ENCODE peak calls at places on chromosomes 4 and X, in eight cellular contexts. S is AG20443, U is heart left ventricle, C is hepatocyte, E is Karpas-422, B is myocyte, H is neural crest cell, A is Kasumi-1. L is an unnamed sample.

GRCh38 chr4:174259580-174259979 is 23.9 kb downstream of the FBXO8 start:
- DNase-seq in E (no peak), A (no peak), B (no peak), H (no peak), C (no peak), U (no peak), S (no peak), L (no peak)

GRCh38 chr4:86026720-86027119 is 333.1 kb downstream of the MAPK10 start:
- DNase-seq in E (no peak), C (no peak), A (no peak), U (no peak), H (no peak), B (no peak), S (no peak), L (no peak)

GRCh38 chr4:37383579-37384229 is 139.2 kb downstream of the NWD2 start:
- DNase-seq in C (peak), U (no peak), A (peak), S (peak), E (peak), B (peak), H (peak), L (peak)

GRCh38 chr4:15882675-15883086 is 55.9 kb downstream of the FGFBP1 start:
- DNase-seq in E (peak), C (peak), B (peak), H (peak), S (peak), A (peak), U (peak), L (peak)

GRCh38 chr4:122759639-122760310 is 27.3 kb downstream of the BBS12 start:
- DNase-seq in A (peak), C (no peak), E (no peak), B (no peak), U (no peak), S (no peak), H (no peak), L (no peak)

GRCh38 chr4:160546201-160546600 is 1443.3 kb downstream of the RAPGEF2 start:
- DNase-seq in U (no peak), H (no peak), B (no peak), E (no peak), S (no peak), A (no peak), C (no peak), L (no peak)

GRCh38 chr4:149292422-149293055 is 523.1 kb downstream of the IQCM start:
- DNase-seq in H (no peak), A (no peak), S (no peak), C (no peak), U (peak), E (no peak), B (peak), L (no peak)

GRCh38 chrX:86263526-86263925 is 115.3 kb downstream of the DACH2 start:
- DNase-seq in E (no peak), U (no peak), A (no peak), H (no peak), S (no peak), C (no peak), B (no peak), L (no peak)

GRCh38 chr4:161256172-161256571 is 907.6 kb downstream of the FSTL5 start:
- DNase-seq in A (no peak), C (no peak), U (no peak), E (no peak), S (no peak), B (no peak), H (no peak), L (no peak)

GRCh38 chr4:17152941-17153340 is 254.5 kb upstream of the LDB2 start:
- DNase-seq in B (no peak), H (no peak), E (no peak), U (no peak), C (no peak), A (no peak), S (no peak), L (no peak)

GRCh38 chr4:25767877-25768475 is 94.8 kb downstream of the SEL1L3 start:
- DNase-seq in E (peak), S (peak), H (peak), A (peak), C (peak), U (peak), B (peak), L (peak)

GRCh38 chrX:76657499-76657898 is 230.0 kb downstream of the MAGEE1 start:
- DNase-seq in U (no peak), B (no peak), C (no peak), E (no peak), A (no peak), S (no peak), H (no peak), L (no peak)

GRCh38 chrX:69503835-69504625 is at the start of gene NALF2:
- DNase-seq in U (peak), B (no peak), A (peak), S (peak), E (peak), C (peak), H (peak), L (peak)

GRCh38 chrX:39705299-39705698 is 392.5 kb downstream of the BCOR start:
- DNase-seq in A (peak), C (peak), E (no peak), U (peak), B (peak), H (no peak), S (peak), L (no peak)

GRCh38 chr4:140152015-140152703 is 1.8 kb downstream of the MAML3 start:
- DNase-seq in U (peak), H (peak), C (peak), S (peak), B (no peak), E (peak), A (peak), L (peak)

GRCh38 chrX:100802843-100803242 is 17.3 kb upstream of the CSTF2 start:
- DNase-seq in H (no peak), E (no peak), B (no peak), A (no peak), U (no peak), S (no peak), C (no peak), L (no peak)

GRCh38 chr4:15963001-15963451 is at the start of gene FGFBP2:
- DNase-seq in U (peak), E (peak), A (peak), H (peak), C (peak), B (peak), S (peak), L (peak)

GRCh38 chrX:45447995-45448394 is 247.3 kb upstream of the DIPK2B start:
- DNase-seq in B (no peak), C (no peak), E (no peak), U (no peak), S (no peak), H (no peak), A (no peak), L (no peak)

GRCh38 chrX:148632444-148632843 is 132.0 kb downstream of the AFF2 start:
- DNase-seq in C (no peak), B (no peak), A (no peak), H (no peak), S (no peak), U (no peak), E (no peak), L (no peak)

GRCh38 chr4:38314663-38315062 is 349.3 kb upstream of the KLF3 start:
- DNase-seq in U (no peak), S (no peak), C (no peak), B (no peak), A (no peak), E (no peak), H (no peak), L (no peak)

GRCh38 chr4:72828864-72829263 is 240.7 kb downstream of the COX18 start:
- DNase-seq in C (no peak), E (no peak), B (no peak), H (no peak), U (no peak), S (no peak), A (no peak), L (no peak)

GRCh38 chrX:119132961-119133360 is 5.3 kb upstream of the KIAA1210 start:
- DNase-seq in A (no peak), C (no peak), U (no peak), B (no peak), E (peak), H (no peak), S (no peak), L (no peak)

GRCh38 chrX:124346064-124346876 is at the start of gene SH2D1A:
- DNase-seq in H (no peak), B (no peak), E (no peak), A (no peak), C (no peak), U (no peak), S (no peak), L (no peak)

GRCh38 chrX:119391279-119391678 is 7.9 kb upstream of the SLC25A43 start:
- DNase-seq in B (peak), E (peak), C (no peak), A (no peak), H (no peak), U (no peak), S (peak), L (no peak)

GRCh38 chr4:99807666-99808065 is 9.0 kb upstream of the DAPP1 start:
- DNase-seq in H (no peak), U (no peak), S (no peak), B (no peak), E (peak), C (no peak), A (no peak), L (no peak)

GRCh38 chrX:123036401-123036800 is 147.7 kb upstream of the GRIA3 start:
- DNase-seq in H (no peak), E (no peak), B (no peak), S (no peak), U (no peak), C (no peak), A (no peak), L (no peak)

GRCh38 chrX:150581093-150581775 is 12.8 kb downstream of the MTM1 start:
- DNase-seq in U (no peak), S (peak), H (no peak), C (no peak), A (no peak), E (no peak), B (peak), L (no peak)

GRCh38 chr4:57220734-57221133 is 110.5 kb upstream of the IGFBP7 start:
- DNase-seq in B (no peak), C (no peak), S (no peak), A (no peak), E (no peak), H (no peak), U (no peak), L (no peak)

GRCh38 chrX:3699841-3700381 is 13.5 kb downstream of the PRKX start:
- DNase-seq in B (peak), H (no peak), U (no peak), C (no peak), S (no peak), E (peak), A (peak), L (no peak)

GRCh38 chrX:129318375-129318774 is 204.9 kb downstream of the SMARCA1 start:
- DNase-seq in A (peak), E (peak), U (no peak), B (peak), C (peak), H (peak), S (peak), L (no peak)

GRCh38 chrX:123738378-123738955 is 5.6 kb upstream of the THOC2 start:
- DNase-seq in E (no peak), S (no peak), B (no peak), U (no peak), C (no peak), A (no peak), H (no peak), L (no peak)

GRCh38 chr4:37889849-37890500 is 909 bp upstream of the TBC1D1 start:
- DNase-seq in C (peak), S (peak), U (peak), E (no peak), H (no peak), B (no peak), A (no peak), L (peak)

GRCh38 chr4:125116431-125116830 is 198.3 kb upstream of the FAT4 start:
- DNase-seq in U (no peak), S (no peak), C (no peak), A (no peak), H (no peak), E (no peak), B (no peak), L (no peak)

GRCh38 chr4:168908093-168908492 is 102.0 kb downstream of the CBR4 start:
- DNase-seq in A (no peak), C (no peak), S (no peak), E (no peak), H (no peak), B (no peak), U (no peak), L (no peak)

GRCh38 chrX:140664939-140665338 is 44.6 kb upstream of the LINC00632 start:
- DNase-seq in C (peak), U (no peak), S (peak), A (peak), H (no peak), E (peak), B (peak), L (no peak)

GRCh38 chrX:72021975-72022374 is 109.7 kb downstream of the RTL5 start:
- DNase-seq in S (no peak), E (peak), C (no peak), U (no peak), A (peak), H (no peak), B (no peak), L (no peak)

GRCh38 chr4:100977746-100978397 is 369.5 kb downstream of the PPP3CA start:
- DNase-seq in A (no peak), B (no peak), U (no peak), E (no peak), C (no peak), H (no peak), S (peak), L (no peak)

GRCh38 chrX:100265179-100265578 is 144.9 kb downstream of the PCDH19 start:
- DNase-seq in C (no peak), H (no peak), S (no peak), E (no peak), B (no peak), A (no peak), U (no peak), L (no peak)

L was measured in frontal cortex.